ENCODE peak calls at places on chromosomes 5 and 9, in five cellular contexts. One of them, this sample, is unnamed.

GRCh38 chr5:131274341-131275063 is 10.6 kb downstream of the CDC42SE2 start:
- DNase-seq in Peyer's patch: no peak
- DNase-seq in kidney: no peak
- DNase-seq in A549: no peak
- DNase-seq in PC-3: no peak
- DNase-seq in this sample: no peak

GRCh38 chr9:114286146-114286679 is 36.7 kb upstream of the ORM1 start:
- DNase-seq in A549: no peak
- DNase-seq in Peyer's patch: no peak
- DNase-seq in kidney: peak
- DNase-seq in PC-3: no peak
- DNase-seq in this sample: peak

GRCh38 chr5:143600396-143601075 is 197.1 kb upstream of the NR3C1 start:
- DNase-seq in A549: no peak
- DNase-seq in Peyer's patch: no peak
- DNase-seq in kidney: no peak
- DNase-seq in PC-3: no peak
- DNase-seq in this sample: no peak

GRCh38 chr5:92017786-92018185 is 634.7 kb upstream of the ARRDC3 start:
- DNase-seq in kidney: no peak
- DNase-seq in A549: peak
- DNase-seq in PC-3: peak
- DNase-seq in Peyer's patch: no peak
- DNase-seq in this sample: no peak

GRCh38 chr9:134629061-134629585 is 12.5 kb upstream of the COL5A1 start:
- DNase-seq in Peyer's patch: no peak
- DNase-seq in A549: no peak
- DNase-seq in PC-3: no peak
- DNase-seq in kidney: peak
- DNase-seq in this sample: no peak

GRCh38 chr9:101380295-101380694 is 4.5 kb downstream of the BAAT start:
- DNase-seq in A549: no peak
- DNase-seq in Peyer's patch: no peak
- DNase-seq in PC-3: no peak
- DNase-seq in kidney: no peak
- DNase-seq in this sample: no peak

GRCh38 chr9:126502417-126503332 is 111.1 kb upstream of the LMX1B start:
- DNase-seq in Peyer's patch: no peak
- DNase-seq in A549: no peak
- DNase-seq in kidney: peak
- DNase-seq in PC-3: no peak
- DNase-seq in this sample: peak

GRCh38 chr5:95859327-95860060 is 37.0 kb upstream of the GLRX start:
- DNase-seq in Peyer's patch: no peak
- DNase-seq in PC-3: peak
- DNase-seq in A549: no peak
- DNase-seq in kidney: no peak
- DNase-seq in this sample: no peak

GRCh38 chr9:95505072-95505471 is 11.7 kb downstream of the PTCH1 start:
- DNase-seq in kidney: no peak
- DNase-seq in A549: no peak
- DNase-seq in PC-3: no peak
- DNase-seq in Peyer's patch: no peak
- DNase-seq in this sample: no peak
- H3K4me3 ChIP-seq in kidney: peak
- H3K4me3 ChIP-seq in A549: peak
- H3K4me3 ChIP-seq in PC-3: peak
- H3K4me3 ChIP-seq in Peyer's patch: peak
- H3K4me3 ChIP-seq in this sample: peak

GRCh38 chr9:127961166-127961490 is 19.7 kb downstream of the EEIG1 start:
- DNase-seq in PC-3: no peak
- DNase-seq in kidney: no peak
- DNase-seq in A549: no peak
- DNase-seq in Peyer's patch: no peak
- DNase-seq in this sample: no peak

GRCh38 chr9:127963041-127963358 is 17.8 kb downstream of the EEIG1 start:
- DNase-seq in A549: no peak
- DNase-seq in PC-3: no peak
- DNase-seq in kidney: no peak
- DNase-seq in Peyer's patch: no peak
- DNase-seq in this sample: no peak

GRCh38 chr9:127961613-127962150 is 19.1 kb downstream of the EEIG1 start:
- DNase-seq in Peyer's patch: no peak
- DNase-seq in A549: no peak
- DNase-seq in kidney: peak
- DNase-seq in PC-3: no peak
- DNase-seq in this sample: no peak

GRCh38 chr9:127962278-127962677 is 18.5 kb downstream of the EEIG1 start:
- DNase-seq in Peyer's patch: no peak
- DNase-seq in kidney: no peak
- DNase-seq in PC-3: no peak
- DNase-seq in A549: no peak
- DNase-seq in this sample: no peak

DNA sequence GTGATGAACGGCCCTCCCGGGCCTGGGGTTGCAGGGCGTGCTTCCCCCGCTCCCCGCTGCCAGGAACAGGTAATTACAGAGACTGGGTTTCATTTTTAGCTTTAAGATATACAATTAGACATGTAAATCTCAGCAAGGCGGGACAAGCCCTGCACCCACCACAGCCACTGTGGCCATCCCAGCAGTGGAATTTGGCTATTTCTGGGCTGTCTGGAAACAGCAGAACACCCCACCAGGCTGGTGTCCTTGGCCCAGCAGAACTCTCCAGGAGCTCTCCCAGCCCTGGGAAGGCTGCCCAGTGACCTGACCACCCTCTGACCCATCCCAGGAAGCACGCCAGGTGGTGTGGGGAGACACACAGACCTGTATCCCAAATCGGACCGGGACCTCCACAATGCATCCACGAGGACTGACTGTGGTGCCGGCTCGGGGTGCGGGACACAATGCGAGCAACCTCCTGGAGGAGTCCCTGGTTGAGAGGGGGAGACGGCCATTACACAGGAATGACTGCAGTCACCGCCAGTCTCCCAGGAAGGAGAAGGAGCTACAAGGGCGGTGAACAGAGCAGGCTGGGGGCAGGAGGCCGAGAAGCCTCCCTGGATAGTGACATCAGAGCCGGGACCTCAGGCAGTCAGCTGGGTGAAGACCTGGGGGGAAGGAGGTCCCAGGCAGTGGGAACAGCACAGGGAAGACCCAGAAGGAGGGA is 17.3 kb downstream of the EEIG1 start:
- DNase-seq in Peyer's patch: no peak
- DNase-seq in kidney: peak
- DNase-seq in PC-3: no peak
- DNase-seq in A549: no peak
- DNase-seq in this sample: no peak
- H3K27ac ChIP-seq in Peyer's patch: peak
- H3K27ac ChIP-seq in kidney: peak
- H3K27ac ChIP-seq in PC-3: no peak
- H3K27ac ChIP-seq in A549: peak
- H3K27ac ChIP-seq in this sample: no peak

DNA sequence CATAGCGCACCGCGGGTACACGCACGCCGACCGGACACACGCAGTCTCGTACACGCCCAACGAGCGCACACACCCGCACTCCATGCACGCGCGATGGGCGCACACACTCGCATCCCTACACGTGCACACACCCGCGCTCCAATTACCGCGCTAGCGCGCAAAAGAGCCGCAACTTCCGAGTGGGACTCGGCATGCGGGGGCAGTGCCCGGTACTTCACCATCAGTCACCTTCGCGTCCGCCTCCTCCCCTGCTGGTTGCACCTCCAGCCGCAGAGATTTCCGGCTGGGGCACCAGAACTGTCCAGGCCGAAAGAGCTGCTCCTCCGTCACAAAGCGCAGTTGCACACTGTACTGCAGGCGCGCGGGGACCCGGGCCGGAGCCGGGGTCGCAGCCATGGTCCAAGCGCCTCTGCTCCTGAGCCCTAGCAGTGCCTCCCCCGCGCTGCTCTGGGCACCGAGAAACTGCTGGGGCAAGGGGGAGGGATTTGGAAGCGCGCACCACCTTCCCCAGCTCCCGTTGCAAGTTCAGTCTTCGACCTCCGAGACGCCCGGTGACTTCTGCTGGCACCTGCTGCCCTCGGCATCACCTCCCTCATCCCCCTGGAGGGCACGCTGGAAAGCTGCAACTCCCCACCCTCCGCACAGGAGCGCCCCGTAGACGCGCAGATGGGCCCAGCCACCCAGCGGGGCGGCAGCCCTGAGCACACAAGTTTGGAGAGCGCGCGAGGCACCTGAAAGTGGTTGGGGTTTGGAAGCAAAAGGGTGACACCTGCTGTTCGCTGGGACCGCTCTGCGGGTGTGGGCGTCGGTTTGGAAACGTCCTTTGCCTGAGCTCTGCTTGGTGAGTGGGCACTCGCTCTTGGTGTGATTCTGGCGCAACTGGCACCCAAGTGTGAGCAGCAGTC is 337.4 kb upstream of the PUM3 start:
- DNase-seq in PC-3: peak
- DNase-seq in kidney: peak
- DNase-seq in A549: peak
- DNase-seq in Peyer's patch: no peak
- DNase-seq in this sample: peak
- H3K4me3 ChIP-seq in PC-3: no peak
- H3K4me3 ChIP-seq in kidney: no peak
- H3K4me3 ChIP-seq in A549: peak
- H3K4me3 ChIP-seq in Peyer's patch: no peak
- H3K4me3 ChIP-seq in this sample: no peak

GRCh38 chr5:40681351-40682311 is 1.9 kb downstream of the PTGER4 start:
- DNase-seq in kidney: peak
- DNase-seq in PC-3: no peak
- DNase-seq in A549: no peak
- DNase-seq in Peyer's patch: peak
- DNase-seq in this sample: peak

GRCh38 chr5:40680741-40681350 is 1.1 kb downstream of the PTGER4 start:
- DNase-seq in A549: no peak
- DNase-seq in kidney: peak
- DNase-seq in PC-3: no peak
- DNase-seq in Peyer's patch: peak
- DNase-seq in this sample: peak

GRCh38 chr5:40683351-40683750 is 3.6 kb downstream of the PTGER4 start:
- DNase-seq in A549: no peak
- DNase-seq in kidney: no peak
- DNase-seq in PC-3: no peak
- DNase-seq in Peyer's patch: no peak
- DNase-seq in this sample: no peak

GRCh38 chr5:40679998-40680681 is 425 bp downstream of the PTGER4 start:
- DNase-seq in A549: no peak
- DNase-seq in kidney: peak
- DNase-seq in PC-3: peak
- DNase-seq in Peyer's patch: peak
- DNase-seq in this sample: peak

DNA sequence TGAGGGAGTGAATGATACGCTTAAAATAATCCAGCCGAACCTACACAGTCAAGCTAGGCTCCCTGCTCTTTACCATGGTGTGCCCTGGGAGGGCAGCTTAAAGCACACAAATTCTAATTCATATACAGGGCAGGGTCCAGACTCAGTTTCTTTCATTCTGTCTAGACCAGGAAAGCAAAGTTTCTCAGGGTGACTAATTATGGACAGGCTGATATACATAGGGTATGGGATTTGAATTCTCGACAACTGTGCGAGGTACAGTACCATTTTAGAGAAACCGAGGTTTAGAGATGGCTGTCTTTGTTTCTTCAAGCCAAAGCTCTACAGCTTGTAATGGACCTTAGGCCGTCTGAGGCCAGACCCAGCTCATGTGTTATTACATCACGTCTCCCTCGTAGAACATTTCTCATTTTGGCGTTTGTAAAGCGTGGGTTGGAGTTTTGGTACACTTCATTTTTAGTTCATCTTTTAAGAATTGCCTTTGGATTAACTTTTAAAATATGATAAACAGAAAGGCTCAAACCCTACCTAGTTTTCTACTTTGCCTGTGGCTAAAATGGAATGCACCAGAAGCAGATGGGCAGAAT is 2.8 kb downstream of the PTGER4 start:
- DNase-seq in A549: no peak
- DNase-seq in Peyer's patch: no peak
- DNase-seq in PC-3: no peak
- DNase-seq in kidney: no peak
- DNase-seq in this sample: no peak
- H3K27ac ChIP-seq in A549: no peak
- H3K27ac ChIP-seq in Peyer's patch: peak
- H3K27ac ChIP-seq in PC-3: no peak
- H3K27ac ChIP-seq in kidney: peak
- H3K27ac ChIP-seq in this sample: peak

GRCh38 chr5:167593706-167594105 is 697.7 kb upstream of the WWC1 start:
- DNase-seq in kidney: no peak
- DNase-seq in A549: no peak
- DNase-seq in PC-3: no peak
- DNase-seq in Peyer's patch: no peak
- DNase-seq in this sample: no peak

GRCh38 chr5:167595196-167595595 is 696.2 kb upstream of the WWC1 start:
- DNase-seq in Peyer's patch: no peak
- DNase-seq in A549: no peak
- DNase-seq in PC-3: no peak
- DNase-seq in kidney: no peak
- DNase-seq in this sample: no peak

GRCh38 chr5:167592114-167592513 is 699.3 kb upstream of the WWC1 start:
- DNase-seq in A549: no peak
- DNase-seq in kidney: no peak
- DNase-seq in Peyer's patch: no peak
- DNase-seq in PC-3: peak
- DNase-seq in this sample: no peak

GRCh38 chr5:167594750-167595149 is 696.7 kb upstream of the WWC1 start:
- DNase-seq in PC-3: no peak
- DNase-seq in kidney: no peak
- DNase-seq in A549: no peak
- DNase-seq in Peyer's patch: no peak
- DNase-seq in this sample: no peak
- H3K4me3 ChIP-seq in PC-3: no peak
- H3K4me3 ChIP-seq in kidney: no peak
- H3K4me3 ChIP-seq in A549: no peak
- H3K4me3 ChIP-seq in Peyer's patch: no peak
- H3K4me3 ChIP-seq in this sample: no peak

GRCh38 chr5:150147580-150148407 is 7.9 kb downstream of the PDGFRB start:
- DNase-seq in kidney: no peak
- DNase-seq in A549: no peak
- DNase-seq in Peyer's patch: no peak
- DNase-seq in PC-3: no peak
- DNase-seq in this sample: no peak
- H3K27ac ChIP-seq in kidney: peak
- H3K27ac ChIP-seq in A549: no peak
- H3K27ac ChIP-seq in Peyer's patch: peak
- H3K27ac ChIP-seq in PC-3: no peak
- H3K27ac ChIP-seq in this sample: no peak

GRCh38 chr9:16867571-16868311 is 2.7 kb downstream of the BNC2 start:
- DNase-seq in PC-3: peak
- DNase-seq in A549: no peak
- DNase-seq in kidney: no peak
- DNase-seq in Peyer's patch: peak
- DNase-seq in this sample: no peak
- H3K4me3 ChIP-seq in PC-3: peak
- H3K4me3 ChIP-seq in A549: no peak
- H3K4me3 ChIP-seq in kidney: peak
- H3K4me3 ChIP-seq in Peyer's patch: no peak
- H3K4me3 ChIP-seq in this sample: no peak

This sample was measured in RWPE2.